ENCODE peak calls at places on chromosome 16, in ten cellular contexts. One of them, this sample, is unnamed.

GRCh38 chr16:9331503-9331902 is 240.1 kb downstream of the HAPSTR1 start:
- DNase-seq in heart left ventricle: no peak
- DNase-seq in sciatic nerve: no peak
- DNase-seq in LoVo: no peak
- DNase-seq in RPMI7951: no peak
- DNase-seq in activated CD4-positive, alpha-beta T cell treated with anti-CD3 and anti-CD28 coated beads for 48 hours: no peak
- DNase-seq in neuronal stem cell: no peak
- DNase-seq in AG10803: no peak
- DNase-seq in kidney epithelial cell: no peak
- DNase-seq in CD8-positive, alpha-beta memory T cell: no peak
- DNase-seq in this sample: no peak

GRCh38 chr16:72295914-72296313 is 124.0 kb upstream of the PMFBP1 start:
- DNase-seq in heart left ventricle: no peak
- DNase-seq in sciatic nerve: no peak
- DNase-seq in neuronal stem cell: no peak
- DNase-seq in AG10803: no peak
- DNase-seq in LoVo: no peak
- DNase-seq in kidney epithelial cell: no peak
- DNase-seq in RPMI7951: no peak
- DNase-seq in activated CD4-positive, alpha-beta T cell treated with anti-CD3 and anti-CD28 coated beads for 48 hours: no peak
- DNase-seq in CD8-positive, alpha-beta memory T cell: no peak
- DNase-seq in this sample: no peak

GRCh38 chr16:48125888-48126287 is 29.9 kb downstream of the ABCC12 start:
- DNase-seq in LoVo: no peak
- DNase-seq in kidney epithelial cell: no peak
- DNase-seq in activated CD4-positive, alpha-beta T cell treated with anti-CD3 and anti-CD28 coated beads for 48 hours: no peak
- DNase-seq in heart left ventricle: no peak
- DNase-seq in neuronal stem cell: no peak
- DNase-seq in sciatic nerve: no peak
- DNase-seq in RPMI7951: peak; percentile 65
- DNase-seq in CD8-positive, alpha-beta memory T cell: no peak
- DNase-seq in AG10803: no peak
- DNase-seq in this sample: no peak

GRCh38 chr16:50884066-50884860 is 142.4 kb downstream of the CYLD start:
- DNase-seq in heart left ventricle: no peak
- DNase-seq in sciatic nerve: no peak
- DNase-seq in neuronal stem cell: no peak
- DNase-seq in RPMI7951: no peak
- DNase-seq in AG10803: no peak
- DNase-seq in kidney epithelial cell: no peak
- DNase-seq in activated CD4-positive, alpha-beta T cell treated with anti-CD3 and anti-CD28 coated beads for 48 hours: peak; percentile 58
- DNase-seq in LoVo: no peak
- DNase-seq in CD8-positive, alpha-beta memory T cell: no peak
- DNase-seq in this sample: no peak

GRCh38 chr16:81937305-81938038 is 73.8 kb downstream of the SDR42E1 start:
- DNase-seq in AG10803: no peak
- DNase-seq in heart left ventricle: peak; percentile 34
- DNase-seq in LoVo: no peak
- DNase-seq in neuronal stem cell: no peak
- DNase-seq in CD8-positive, alpha-beta memory T cell: no peak
- DNase-seq in activated CD4-positive, alpha-beta T cell treated with anti-CD3 and anti-CD28 coated beads for 48 hours: no peak
- DNase-seq in RPMI7951: peak; percentile 46
- DNase-seq in sciatic nerve: no peak
- DNase-seq in kidney epithelial cell: no peak
- DNase-seq in this sample: no peak

GRCh38 chr16:27439273-27440018 is 37.5 kb downstream of the IL21R start:
- DNase-seq in AG10803: no peak
- DNase-seq in CD8-positive, alpha-beta memory T cell: no peak
- DNase-seq in kidney epithelial cell: no peak
- DNase-seq in LoVo: no peak
- DNase-seq in heart left ventricle: no peak
- DNase-seq in neuronal stem cell: no peak
- DNase-seq in sciatic nerve: peak; percentile 6
- DNase-seq in activated CD4-positive, alpha-beta T cell treated with anti-CD3 and anti-CD28 coated beads for 48 hours: no peak
- DNase-seq in RPMI7951: no peak
- DNase-seq in this sample: peak; percentile 34

GRCh38 chr16:69921125-69921524 is 30.0 kb upstream of the CLEC18A start:
- DNase-seq in RPMI7951: peak; percentile 56
- DNase-seq in activated CD4-positive, alpha-beta T cell treated with anti-CD3 and anti-CD28 coated beads for 48 hours: no peak
- DNase-seq in CD8-positive, alpha-beta memory T cell: no peak
- DNase-seq in LoVo: no peak
- DNase-seq in neuronal stem cell: no peak
- DNase-seq in kidney epithelial cell: no peak
- DNase-seq in AG10803: peak; percentile 54
- DNase-seq in heart left ventricle: no peak
- DNase-seq in sciatic nerve: no peak
- DNase-seq in this sample: no peak

GRCh38 chr16:89686520-89687091 is at the start of gene CDK10:
- DNase-seq in AG10803: peak; percentile 79
- DNase-seq in LoVo: peak; percentile 93
- DNase-seq in RPMI7951: peak; percentile 83
- DNase-seq in heart left ventricle: peak; percentile 91
- DNase-seq in sciatic nerve: peak; percentile 94
- DNase-seq in kidney epithelial cell: no peak
- DNase-seq in activated CD4-positive, alpha-beta T cell treated with anti-CD3 and anti-CD28 coated beads for 48 hours: peak; percentile 94
- DNase-seq in neuronal stem cell: peak; percentile 94
- DNase-seq in CD8-positive, alpha-beta memory T cell: peak; percentile 90
- DNase-seq in this sample: peak; percentile 80

GRCh38 chr16:66961065-66961744 is at the start of gene CES3:
- DNase-seq in RPMI7951: peak; percentile 63
- DNase-seq in CD8-positive, alpha-beta memory T cell: peak; percentile 20
- DNase-seq in heart left ventricle: peak; percentile 64
- DNase-seq in LoVo: peak; percentile 71
- DNase-seq in sciatic nerve: no peak
- DNase-seq in kidney epithelial cell: no peak
- DNase-seq in neuronal stem cell: peak; percentile 61
- DNase-seq in AG10803: peak; percentile 60
- DNase-seq in activated CD4-positive, alpha-beta T cell treated with anti-CD3 and anti-CD28 coated beads for 48 hours: peak; percentile 85
- DNase-seq in this sample: no peak

GRCh38 chr16:907361-907760 is 63.4 kb downstream of the LMF1 start:
- DNase-seq in CD8-positive, alpha-beta memory T cell: no peak
- DNase-seq in neuronal stem cell: no peak
- DNase-seq in heart left ventricle: peak; percentile 7
- DNase-seq in kidney epithelial cell: no peak
- DNase-seq in activated CD4-positive, alpha-beta T cell treated with anti-CD3 and anti-CD28 coated beads for 48 hours: no peak
- DNase-seq in RPMI7951: no peak
- DNase-seq in AG10803: no peak
- DNase-seq in LoVo: no peak
- DNase-seq in sciatic nerve: no peak
- DNase-seq in this sample: peak; percentile 34

GRCh38 chr16:70800306-70800705 is 652 bp downstream of the VAC14 start:
- DNase-seq in kidney epithelial cell: no peak
- DNase-seq in neuronal stem cell: no peak
- DNase-seq in sciatic nerve: no peak
- DNase-seq in RPMI7951: no peak
- DNase-seq in LoVo: no peak
- DNase-seq in heart left ventricle: no peak
- DNase-seq in CD8-positive, alpha-beta memory T cell: no peak
- DNase-seq in activated CD4-positive, alpha-beta T cell treated with anti-CD3 and anti-CD28 coated beads for 48 hours: peak; percentile 30
- DNase-seq in AG10803: no peak
- DNase-seq in this sample: no peak

GRCh38 chr16:67516296-67517177 is 12.1 kb upstream of the RIPOR1 start:
- DNase-seq in heart left ventricle: no peak
- DNase-seq in kidney epithelial cell: peak; percentile 79
- DNase-seq in RPMI7951: peak; percentile 61
- DNase-seq in neuronal stem cell: no peak
- DNase-seq in LoVo: no peak
- DNase-seq in CD8-positive, alpha-beta memory T cell: no peak
- DNase-seq in AG10803: peak; percentile 57
- DNase-seq in sciatic nerve: no peak
- DNase-seq in activated CD4-positive, alpha-beta T cell treated with anti-CD3 and anti-CD28 coated beads for 48 hours: no peak
- DNase-seq in this sample: no peak

GRCh38 chr16:29868396-29868795 is 5.4 kb upstream of the CDIPT start:
- DNase-seq in sciatic nerve: no peak
- DNase-seq in LoVo: no peak
- DNase-seq in AG10803: no peak
- DNase-seq in kidney epithelial cell: no peak
- DNase-seq in RPMI7951: no peak
- DNase-seq in activated CD4-positive, alpha-beta T cell treated with anti-CD3 and anti-CD28 coated beads for 48 hours: no peak
- DNase-seq in CD8-positive, alpha-beta memory T cell: no peak
- DNase-seq in neuronal stem cell: no peak
- DNase-seq in heart left ventricle: no peak
- DNase-seq in this sample: no peak

GRCh38 chr16:74575175-74575804 is 31.6 kb downstream of the GLG1 start:
- DNase-seq in CD8-positive, alpha-beta memory T cell: no peak
- DNase-seq in RPMI7951: no peak
- DNase-seq in neuronal stem cell: no peak
- DNase-seq in sciatic nerve: no peak
- DNase-seq in activated CD4-positive, alpha-beta T cell treated with anti-CD3 and anti-CD28 coated beads for 48 hours: no peak
- DNase-seq in AG10803: no peak
- DNase-seq in LoVo: no peak
- DNase-seq in kidney epithelial cell: no peak
- DNase-seq in heart left ventricle: no peak
- DNase-seq in this sample: no peak

GRCh38 chr16:68086336-68086821 is 1.2 kb downstream of the NFATC3 start:
- DNase-seq in sciatic nerve: no peak
- DNase-seq in heart left ventricle: no peak
- DNase-seq in kidney epithelial cell: no peak
- DNase-seq in RPMI7951: peak; percentile 50
- DNase-seq in AG10803: peak; percentile 42
- DNase-seq in LoVo: peak; percentile 64
- DNase-seq in activated CD4-positive, alpha-beta T cell treated with anti-CD3 and anti-CD28 coated beads for 48 hours: no peak
- DNase-seq in CD8-positive, alpha-beta memory T cell: no peak
- DNase-seq in neuronal stem cell: no peak
- DNase-seq in this sample: no peak

GRCh38 chr16:84647830-84648594 is at the start of gene KLHL36:
- DNase-seq in kidney epithelial cell: no peak
- DNase-seq in heart left ventricle: peak; percentile 54
- DNase-seq in neuronal stem cell: peak; percentile 21
- DNase-seq in RPMI7951: peak; percentile 59
- DNase-seq in activated CD4-positive, alpha-beta T cell treated with anti-CD3 and anti-CD28 coated beads for 48 hours: peak; percentile 68
- DNase-seq in sciatic nerve: peak; percentile 79
- DNase-seq in LoVo: peak; percentile 60
- DNase-seq in AG10803: peak; percentile 25
- DNase-seq in CD8-positive, alpha-beta memory T cell: peak; percentile 75
- DNase-seq in this sample: no peak

GRCh38 chr16:89422905-89423630 is 67.3 kb downstream of the ANKRD11 start:
- DNase-seq in neuronal stem cell: no peak
- DNase-seq in CD8-positive, alpha-beta memory T cell: peak; percentile 39
- DNase-seq in AG10803: peak; percentile 45
- DNase-seq in activated CD4-positive, alpha-beta T cell treated with anti-CD3 and anti-CD28 coated beads for 48 hours: peak; percentile 78
- DNase-seq in heart left ventricle: no peak
- DNase-seq in sciatic nerve: no peak
- DNase-seq in kidney epithelial cell: peak; percentile 44
- DNase-seq in RPMI7951: peak; percentile 83
- DNase-seq in LoVo: no peak
- DNase-seq in this sample: no peak

GRCh38 chr16:67238806-67239470 is 8.3 kb downstream of the FHOD1 start:
- DNase-seq in neuronal stem cell: no peak
- DNase-seq in AG10803: no peak
- DNase-seq in kidney epithelial cell: no peak
- DNase-seq in RPMI7951: no peak
- DNase-seq in heart left ventricle: no peak
- DNase-seq in CD8-positive, alpha-beta memory T cell: no peak
- DNase-seq in LoVo: no peak
- DNase-seq in sciatic nerve: no peak
- DNase-seq in activated CD4-positive, alpha-beta T cell treated with anti-CD3 and anti-CD28 coated beads for 48 hours: no peak
- DNase-seq in this sample: no peak

GRCh38 chr16:78291642-78292041 is 192.2 kb downstream of the WWOX start:
- DNase-seq in RPMI7951: no peak
- DNase-seq in AG10803: no peak
- DNase-seq in CD8-positive, alpha-beta memory T cell: no peak
- DNase-seq in activated CD4-positive, alpha-beta T cell treated with anti-CD3 and anti-CD28 coated beads for 48 hours: no peak
- DNase-seq in sciatic nerve: no peak
- DNase-seq in LoVo: no peak
- DNase-seq in kidney epithelial cell: no peak
- DNase-seq in neuronal stem cell: no peak
- DNase-seq in heart left ventricle: no peak
- DNase-seq in this sample: no peak

GRCh38 chr16:12798171-12798570 is 5.5 kb downstream of the CPPED1 start:
- DNase-seq in AG10803: no peak
- DNase-seq in activated CD4-positive, alpha-beta T cell treated with anti-CD3 and anti-CD28 coated beads for 48 hours: no peak
- DNase-seq in LoVo: no peak
- DNase-seq in sciatic nerve: no peak
- DNase-seq in RPMI7951: no peak
- DNase-seq in heart left ventricle: no peak
- DNase-seq in kidney epithelial cell: no peak
- DNase-seq in CD8-positive, alpha-beta memory T cell: no peak
- DNase-seq in neuronal stem cell: no peak
- DNase-seq in this sample: no peak

GRCh38 chr16:60651351-60651750 is 1384.9 kb downstream of the CDH8 start:
- DNase-seq in activated CD4-positive, alpha-beta T cell treated with anti-CD3 and anti-CD28 coated beads for 48 hours: no peak
- DNase-seq in neuronal stem cell: no peak
- DNase-seq in CD8-positive, alpha-beta memory T cell: no peak
- DNase-seq in heart left ventricle: no peak
- DNase-seq in sciatic nerve: no peak
- DNase-seq in LoVo: no peak
- DNase-seq in kidney epithelial cell: no peak
- DNase-seq in AG10803: peak; percentile 45
- DNase-seq in RPMI7951: no peak
- DNase-seq in this sample: no peak

GRCh38 chr16:88338896-88339295 is 43.9 kb upstream of the ZNF469 start:
- DNase-seq in RPMI7951: no peak
- DNase-seq in heart left ventricle: no peak
- DNase-seq in AG10803: no peak
- DNase-seq in activated CD4-positive, alpha-beta T cell treated with anti-CD3 and anti-CD28 coated beads for 48 hours: no peak
- DNase-seq in neuronal stem cell: no peak
- DNase-seq in CD8-positive, alpha-beta memory T cell: no peak
- DNase-seq in sciatic nerve: no peak
- DNase-seq in LoVo: no peak
- DNase-seq in kidney epithelial cell: no peak
- DNase-seq in this sample: no peak

GRCh38 chr16:69600202-69600601 is 34.4 kb downstream of the NFAT5 start:
- DNase-seq in RPMI7951: no peak
- DNase-seq in neuronal stem cell: no peak
- DNase-seq in CD8-positive, alpha-beta memory T cell: no peak
- DNase-seq in AG10803: no peak
- DNase-seq in LoVo: no peak
- DNase-seq in heart left ventricle: no peak
- DNase-seq in kidney epithelial cell: no peak
- DNase-seq in sciatic nerve: no peak
- DNase-seq in activated CD4-positive, alpha-beta T cell treated with anti-CD3 and anti-CD28 coated beads for 48 hours: no peak
- DNase-seq in this sample: no peak

GRCh38 chr16:57297856-57298255 is 13.4 kb upstream of the PLLP start:
- DNase-seq in neuronal stem cell: no peak
- DNase-seq in RPMI7951: no peak
- DNase-seq in AG10803: no peak
- DNase-seq in heart left ventricle: no peak
- DNase-seq in kidney epithelial cell: no peak
- DNase-seq in CD8-positive, alpha-beta memory T cell: peak; percentile 38
- DNase-seq in LoVo: no peak
- DNase-seq in activated CD4-positive, alpha-beta T cell treated with anti-CD3 and anti-CD28 coated beads for 48 hours: peak; percentile 38
- DNase-seq in sciatic nerve: no peak
- DNase-seq in this sample: no peak

GRCh38 chr16:21650517-21650916 is 1.9 kb downstream of the IGSF6 start:
- DNase-seq in LoVo: no peak
- DNase-seq in CD8-positive, alpha-beta memory T cell: no peak
- DNase-seq in sciatic nerve: no peak
- DNase-seq in activated CD4-positive, alpha-beta T cell treated with anti-CD3 and anti-CD28 coated beads for 48 hours: no peak
- DNase-seq in RPMI7951: no peak
- DNase-seq in AG10803: peak; percentile 41
- DNase-seq in kidney epithelial cell: no peak
- DNase-seq in neuronal stem cell: no peak
- DNase-seq in heart left ventricle: no peak
- DNase-seq in this sample: no peak

GRCh38 chr16:79994413-79994812 is 393.9 kb upstream of the MAF start:
- DNase-seq in LoVo: no peak
- DNase-seq in neuronal stem cell: no peak
- DNase-seq in CD8-positive, alpha-beta memory T cell: no peak
- DNase-seq in heart left ventricle: no peak
- DNase-seq in sciatic nerve: no peak
- DNase-seq in activated CD4-positive, alpha-beta T cell treated with anti-CD3 and anti-CD28 coated beads for 48 hours: no peak
- DNase-seq in kidney epithelial cell: no peak
- DNase-seq in AG10803: no peak
- DNase-seq in RPMI7951: no peak
- DNase-seq in this sample: no peak

GRCh38 chr16:540645-541340 is 13.3 kb downstream of the CAPN15 start:
- DNase-seq in sciatic nerve: no peak
- DNase-seq in heart left ventricle: no peak
- DNase-seq in neuronal stem cell: no peak
- DNase-seq in CD8-positive, alpha-beta memory T cell: no peak
- DNase-seq in activated CD4-positive, alpha-beta T cell treated with anti-CD3 and anti-CD28 coated beads for 48 hours: no peak
- DNase-seq in kidney epithelial cell: no peak
- DNase-seq in LoVo: no peak
- DNase-seq in RPMI7951: no peak
- DNase-seq in AG10803: no peak
- DNase-seq in this sample: no peak